ENCODE peak calls at places on chromosomes 16 and 17, in nine cellular contexts. One of them, this sample, is unnamed.
A peak's percentile ranks its signal among the peaks of the same experiment; 100 is the strongest.

GRCh38 chr17:65005858-65006257 is 50.7 kb downstream of the GNA13 start:
- DNase-seq in aorta: no peak
- DNase-seq in H54: no peak
- DNase-seq in RPMI7951: no peak
- DNase-seq in ecto neural progenitor cell: no peak
- DNase-seq in substantia nigra: no peak
- DNase-seq in adipocyte: no peak
- DNase-seq in non-pigmented ciliary epithelial cell: no peak
- DNase-seq in ovary: no peak
- DNase-seq in this sample: no peak

GRCh38 chr17:33647976-33648375 is 354.9 kb upstream of the ASIC2 start:
- DNase-seq in aorta: no peak
- DNase-seq in H54: no peak
- DNase-seq in RPMI7951: no peak
- DNase-seq in ecto neural progenitor cell: no peak
- DNase-seq in substantia nigra: no peak
- DNase-seq in adipocyte: no peak
- DNase-seq in non-pigmented ciliary epithelial cell: no peak
- DNase-seq in ovary: no peak
- DNase-seq in this sample: no peak

GRCh38 chr17:51230306-51230705 is 29.5 kb downstream of the MBTD1 start:
- DNase-seq in aorta: no peak
- DNase-seq in H54: no peak
- DNase-seq in RPMI7951: no peak
- DNase-seq in ecto neural progenitor cell: no peak
- DNase-seq in substantia nigra: no peak
- DNase-seq in adipocyte: no peak
- DNase-seq in non-pigmented ciliary epithelial cell: no peak
- DNase-seq in ovary: no peak
- DNase-seq in this sample: no peak

GRCh38 chr17:10652984-10653680 is 4.0 kb downstream of the MYH3 start:
- DNase-seq in aorta: no peak
- DNase-seq in H54: no peak
- DNase-seq in RPMI7951: peak; percentile 5
- DNase-seq in ecto neural progenitor cell: no peak
- DNase-seq in substantia nigra: no peak
- DNase-seq in adipocyte: no peak
- DNase-seq in non-pigmented ciliary epithelial cell: no peak
- DNase-seq in ovary: no peak
- DNase-seq in this sample: no peak

GRCh38 chr17:339193-340061 is 13.2 kb downstream of the RPH3AL start:
- DNase-seq in aorta: peak; percentile 28
- DNase-seq in H54: no peak
- DNase-seq in RPMI7951: no peak
- DNase-seq in ecto neural progenitor cell: no peak
- DNase-seq in substantia nigra: no peak
- DNase-seq in adipocyte: no peak
- DNase-seq in non-pigmented ciliary epithelial cell: no peak
- DNase-seq in ovary: no peak
- DNase-seq in this sample: no peak

GRCh38 chr17:50935201-50936124 is 69.3 kb upstream of the TOB1 start:
- DNase-seq in aorta: peak; percentile 90
- DNase-seq in H54: peak; percentile 98
- DNase-seq in RPMI7951: peak; percentile 93
- DNase-seq in ecto neural progenitor cell: no peak
- DNase-seq in substantia nigra: no peak
- DNase-seq in adipocyte: no peak
- DNase-seq in non-pigmented ciliary epithelial cell: no peak
- DNase-seq in ovary: no peak
- DNase-seq in this sample: peak; percentile 75

GRCh38 chr17:44793885-44794698 is 35.3 kb downstream of the ADAM11 start:
- DNase-seq in aorta: no peak
- DNase-seq in H54: no peak
- DNase-seq in RPMI7951: peak; percentile 47
- DNase-seq in ecto neural progenitor cell: no peak
- DNase-seq in substantia nigra: no peak
- DNase-seq in adipocyte: no peak
- DNase-seq in non-pigmented ciliary epithelial cell: no peak
- DNase-seq in ovary: no peak
- DNase-seq in this sample: no peak

GRCh38 chr17:72411124-72411563 is 290.3 kb downstream of the SOX9 start:
- DNase-seq in aorta: no peak
- DNase-seq in H54: no peak
- DNase-seq in RPMI7951: no peak
- DNase-seq in ecto neural progenitor cell: no peak
- DNase-seq in substantia nigra: no peak
- DNase-seq in adipocyte: no peak
- DNase-seq in non-pigmented ciliary epithelial cell: no peak
- DNase-seq in ovary: no peak
- DNase-seq in this sample: no peak

GRCh38 chr16:15509593-15510520 is 75.5 kb downstream of the BMERB1 start:
- DNase-seq in aorta: no peak
- DNase-seq in H54: no peak
- DNase-seq in RPMI7951: peak; percentile 71
- DNase-seq in ecto neural progenitor cell: no peak
- DNase-seq in substantia nigra: no peak
- DNase-seq in adipocyte: no peak
- DNase-seq in non-pigmented ciliary epithelial cell: no peak
- DNase-seq in ovary: no peak
- DNase-seq in this sample: no peak

GRCh38 chr16:79757163-79757562 is 156.6 kb upstream of the MAF start:
- DNase-seq in aorta: no peak
- DNase-seq in H54: no peak
- DNase-seq in RPMI7951: no peak
- DNase-seq in ecto neural progenitor cell: no peak
- DNase-seq in substantia nigra: no peak
- DNase-seq in adipocyte: no peak
- DNase-seq in non-pigmented ciliary epithelial cell: no peak
- DNase-seq in ovary: no peak
- DNase-seq in this sample: no peak

GRCh38 chr17:28985950-28986713 is 19.7 kb downstream of the SEZ6 start:
- DNase-seq in aorta: no peak
- DNase-seq in H54: no peak
- DNase-seq in RPMI7951: no peak
- DNase-seq in ecto neural progenitor cell: peak; percentile 82
- DNase-seq in substantia nigra: no peak
- DNase-seq in adipocyte: no peak
- DNase-seq in non-pigmented ciliary epithelial cell: no peak
- DNase-seq in ovary: no peak
- DNase-seq in this sample: no peak

GRCh38 chr16:18799500-18799899 is 1.8 kb downstream of the ARL6IP1 start:
- DNase-seq in aorta: no peak
- DNase-seq in H54: no peak
- DNase-seq in RPMI7951: no peak
- DNase-seq in ecto neural progenitor cell: no peak
- DNase-seq in substantia nigra: no peak
- DNase-seq in adipocyte: no peak
- DNase-seq in non-pigmented ciliary epithelial cell: no peak
- DNase-seq in ovary: no peak
- DNase-seq in this sample: no peak

GRCh38 chr17:78414178-78415162 is 36.0 kb downstream of the PGS1 start:
- DNase-seq in aorta: no peak
- DNase-seq in H54: no peak
- DNase-seq in RPMI7951: no peak
- DNase-seq in ecto neural progenitor cell: no peak
- DNase-seq in substantia nigra: no peak
- DNase-seq in adipocyte: no peak
- DNase-seq in non-pigmented ciliary epithelial cell: no peak
- DNase-seq in ovary: no peak
- DNase-seq in this sample: no peak

GRCh38 chr17:2063306-2064146 is 8.6 kb downstream of the HIC1 start:
- DNase-seq in aorta: no peak
- DNase-seq in H54: no peak
- DNase-seq in RPMI7951: no peak
- DNase-seq in ecto neural progenitor cell: no peak
- DNase-seq in substantia nigra: no peak
- DNase-seq in adipocyte: no peak
- DNase-seq in non-pigmented ciliary epithelial cell: no peak
- DNase-seq in ovary: no peak
- DNase-seq in this sample: no peak

GRCh38 chr16:54241525-54241924 is 45.1 kb downstream of the IRX3 start:
- DNase-seq in aorta: no peak
- DNase-seq in H54: no peak
- DNase-seq in RPMI7951: no peak
- DNase-seq in ecto neural progenitor cell: no peak
- DNase-seq in substantia nigra: no peak
- DNase-seq in adipocyte: no peak
- DNase-seq in non-pigmented ciliary epithelial cell: no peak
- DNase-seq in ovary: no peak
- DNase-seq in this sample: no peak

GRCh38 chr16:89166696-89167424 is 4.7 kb upstream of the CDH15 start:
- DNase-seq in aorta: peak; percentile 49
- DNase-seq in H54: no peak
- DNase-seq in RPMI7951: no peak
- DNase-seq in ecto neural progenitor cell: no peak
- DNase-seq in substantia nigra: no peak
- DNase-seq in adipocyte: no peak
- DNase-seq in non-pigmented ciliary epithelial cell: no peak
- DNase-seq in ovary: no peak
- DNase-seq in this sample: no peak

GRCh38 chr17:81481011-81481799 is 31.4 kb downstream of the ACTG1 start:
- DNase-seq in aorta: peak; percentile 82
- DNase-seq in H54: no peak
- DNase-seq in RPMI7951: peak; percentile 36
- DNase-seq in ecto neural progenitor cell: peak; percentile 83
- DNase-seq in substantia nigra: no peak
- DNase-seq in adipocyte: peak; percentile 93
- DNase-seq in non-pigmented ciliary epithelial cell: no peak
- DNase-seq in ovary: peak; percentile 73
- DNase-seq in this sample: peak; percentile 97

GRCh38 chr17:18119938-18120337 is 11.4 kb downstream of the MYO15A start:
- DNase-seq in aorta: no peak
- DNase-seq in H54: no peak
- DNase-seq in RPMI7951: no peak
- DNase-seq in ecto neural progenitor cell: no peak
- DNase-seq in substantia nigra: no peak
- DNase-seq in adipocyte: no peak
- DNase-seq in non-pigmented ciliary epithelial cell: no peak
- DNase-seq in ovary: no peak
- DNase-seq in this sample: no peak

GRCh38 chr17:81566461-81567126 is 14.4 kb upstream of the FAAP100 start:
- DNase-seq in aorta: peak; percentile 86
- DNase-seq in H54: peak; percentile 75
- DNase-seq in RPMI7951: peak; percentile 90
- DNase-seq in ecto neural progenitor cell: no peak
- DNase-seq in substantia nigra: no peak
- DNase-seq in adipocyte: peak; percentile 95
- DNase-seq in non-pigmented ciliary epithelial cell: peak; percentile 82
- DNase-seq in ovary: peak; percentile 74
- DNase-seq in this sample: no peak

GRCh38 chr17:16438557-16439302 is 23.4 kb downstream of the TRPV2 start:
- DNase-seq in aorta: peak; percentile 97
- DNase-seq in H54: peak; percentile 97
- DNase-seq in RPMI7951: peak; percentile 98
- DNase-seq in ecto neural progenitor cell: peak; percentile 100
- DNase-seq in substantia nigra: peak; percentile 76
- DNase-seq in adipocyte: peak; percentile 99
- DNase-seq in non-pigmented ciliary epithelial cell: peak; percentile 99
- DNase-seq in ovary: peak; percentile 95
- DNase-seq in this sample: peak; percentile 97

GRCh38 chr16:83393196-83393981 is 414.4 kb upstream of the HSBP1 start:
- DNase-seq in aorta: no peak
- DNase-seq in H54: no peak
- DNase-seq in RPMI7951: peak; percentile 68
- DNase-seq in ecto neural progenitor cell: no peak
- DNase-seq in substantia nigra: no peak
- DNase-seq in adipocyte: peak; percentile 8
- DNase-seq in non-pigmented ciliary epithelial cell: no peak
- DNase-seq in ovary: no peak
- DNase-seq in this sample: no peak

GRCh38 chr17:75832164-75832651 is 12.0 kb downstream of the UNC13D start:
- DNase-seq in aorta: peak; percentile 80
- DNase-seq in H54: peak; percentile 96
- DNase-seq in RPMI7951: peak; percentile 76
- DNase-seq in ecto neural progenitor cell: no peak
- DNase-seq in substantia nigra: no peak
- DNase-seq in adipocyte: no peak
- DNase-seq in non-pigmented ciliary epithelial cell: peak; percentile 79
- DNase-seq in ovary: no peak
- DNase-seq in this sample: no peak

GRCh38 chr17:65530158-65530984 is 31.1 kb downstream of the AXIN2 start:
- DNase-seq in aorta: no peak
- DNase-seq in H54: no peak
- DNase-seq in RPMI7951: no peak
- DNase-seq in ecto neural progenitor cell: no peak
- DNase-seq in substantia nigra: no peak
- DNase-seq in adipocyte: no peak
- DNase-seq in non-pigmented ciliary epithelial cell: no peak
- DNase-seq in ovary: peak; percentile 15
- DNase-seq in this sample: no peak

GRCh38 chr17:78412403-78412802 is 34.0 kb downstream of the PGS1 start:
- DNase-seq in aorta: no peak
- DNase-seq in H54: no peak
- DNase-seq in RPMI7951: peak; percentile 13
- DNase-seq in ecto neural progenitor cell: no peak
- DNase-seq in substantia nigra: no peak
- DNase-seq in adipocyte: no peak
- DNase-seq in non-pigmented ciliary epithelial cell: no peak
- DNase-seq in ovary: no peak
- DNase-seq in this sample: no peak

GRCh38 chr16:57184890-57185445 is 871 bp downstream of the PSME3IP1 start:
- DNase-seq in aorta: no peak
- DNase-seq in H54: no peak
- DNase-seq in RPMI7951: no peak
- DNase-seq in ecto neural progenitor cell: no peak
- DNase-seq in substantia nigra: no peak
- DNase-seq in adipocyte: no peak
- DNase-seq in non-pigmented ciliary epithelial cell: no peak
- DNase-seq in ovary: no peak
- DNase-seq in this sample: no peak

GRCh38 chr17:76598004-76598439 is 12.4 kb upstream of the ST6GALNAC2 start:
- DNase-seq in aorta: no peak
- DNase-seq in H54: no peak
- DNase-seq in RPMI7951: peak; percentile 23
- DNase-seq in ecto neural progenitor cell: no peak
- DNase-seq in substantia nigra: no peak
- DNase-seq in adipocyte: no peak
- DNase-seq in non-pigmented ciliary epithelial cell: no peak
- DNase-seq in ovary: no peak
- DNase-seq in this sample: peak; percentile 36

GRCh38 chr17:73096866-73097265 is 4.4 kb upstream of the SLC39A11 start:
- DNase-seq in aorta: peak; percentile 73
- DNase-seq in H54: peak; percentile 37
- DNase-seq in RPMI7951: peak; percentile 84
- DNase-seq in ecto neural progenitor cell: no peak
- DNase-seq in substantia nigra: no peak
- DNase-seq in adipocyte: no peak
- DNase-seq in non-pigmented ciliary epithelial cell: no peak
- DNase-seq in ovary: no peak
- DNase-seq in this sample: no peak

GRCh38 chr17:48546187-48546923 is 1.4 kb upstream of the HOXB2 start:
- DNase-seq in aorta: no peak
- DNase-seq in H54: no peak
- DNase-seq in RPMI7951: peak; percentile 56
- DNase-seq in ecto neural progenitor cell: no peak
- DNase-seq in substantia nigra: no peak
- DNase-seq in adipocyte: no peak
- DNase-seq in non-pigmented ciliary epithelial cell: no peak
- DNase-seq in ovary: no peak
- DNase-seq in this sample: no peak

GRCh38 chr17:76270127-76270592 is 5.0 kb downstream of the UBALD2 start:
- DNase-seq in aorta: no peak
- DNase-seq in H54: no peak
- DNase-seq in RPMI7951: no peak
- DNase-seq in ecto neural progenitor cell: no peak
- DNase-seq in substantia nigra: no peak
- DNase-seq in adipocyte: no peak
- DNase-seq in non-pigmented ciliary epithelial cell: no peak
- DNase-seq in ovary: no peak
- DNase-seq in this sample: no peak

GRCh38 chr17:75596320-75597087 is 8.9 kb downstream of the MYO15B start:
- DNase-seq in aorta: no peak
- DNase-seq in H54: no peak
- DNase-seq in RPMI7951: no peak
- DNase-seq in ecto neural progenitor cell: no peak
- DNase-seq in substantia nigra: no peak
- DNase-seq in adipocyte: no peak
- DNase-seq in non-pigmented ciliary epithelial cell: no peak
- DNase-seq in ovary: no peak
- DNase-seq in this sample: no peak

GRCh38 chr17:64282753-64283080 is 19.7 kb upstream of the TEX2 start:
- DNase-seq in aorta: no peak
- DNase-seq in H54: no peak
- DNase-seq in RPMI7951: peak; percentile 10
- DNase-seq in ecto neural progenitor cell: no peak
- DNase-seq in substantia nigra: no peak
- DNase-seq in adipocyte: no peak
- DNase-seq in non-pigmented ciliary epithelial cell: no peak
- DNase-seq in ovary: no peak
- DNase-seq in this sample: no peak

This sample was measured in frontal cortex.